ENCODE peak calls at places on chromosomes 3 and 15, in nine cellular contexts. F, Q, Z, B, G, U, I, V and E are unnamed samples.

GRCh38 chr3:134627831-134628230 is 23.0 kb downstream of the KY start:
- DNase-seq in F (no peak), Q (peak; percentile 64), Z (peak; percentile 27), B (no peak), G (no peak), U (no peak), I (peak; percentile 10), V (no peak), E (no peak)

GRCh38 chr3:102078864-102079808 is 229.8 kb downstream of the NFKBIZ start:
- DNase-seq in F (no peak), Q (no peak), Z (peak; percentile 33), B (no peak), G (no peak), U (peak; percentile 63), I (no peak), V (no peak), E (no peak)

GRCh38 chr3:75396316-75396802 is 267.8 kb upstream of the FRG2C start:
- DNase-seq in F (no peak), Q (no peak), Z (no peak), B (no peak), G (no peak), U (no peak), I (no peak), V (no peak), E (peak; percentile 21)

GRCh38 chr3:185094691-185095090 is 58.2 kb downstream of the C3orf70 start:
- DNase-seq in F (no peak), Q (no peak), Z (no peak), B (no peak), G (no peak), U (no peak), I (peak; percentile 23), V (no peak), E (no peak)

GRCh38 chr3:171548918-171549317 is 88.7 kb upstream of the TNIK start:
- DNase-seq in F (no peak), Q (no peak), Z (no peak), B (no peak), G (no peak), U (no peak), I (peak; percentile 18), V (no peak), E (no peak)

GRCh38 chr15:55186331-55186730 is 10.4 kb downstream of the RSL24D1 start:
- DNase-seq in F (no peak), Q (no peak), Z (no peak), B (no peak), G (no peak), U (peak; percentile 72), I (no peak), V (no peak), E (no peak)

GRCh38 chr15:40743921-40744809 is 10.9 kb downstream of the RMDN3 start:
- DNase-seq in F (no peak), Q (no peak), Z (no peak), B (no peak), G (no peak), U (no peak), I (peak; percentile 82), V (no peak), E (no peak)

GRCh38 chr15:63729115-63729884 is 104.4 kb downstream of the HERC1 start:
- DNase-seq in F (no peak), Q (no peak), Z (no peak), B (no peak), G (no peak), U (no peak), I (peak; percentile 6), V (no peak), E (no peak)

GRCh38 chr3:187292186-187292585 is 649 bp upstream of the MASP1 start:
- DNase-seq in F (no peak), Q (no peak), Z (no peak), B (no peak), G (no peak), U (no peak), I (no peak), V (no peak), E (no peak)

DNA sequence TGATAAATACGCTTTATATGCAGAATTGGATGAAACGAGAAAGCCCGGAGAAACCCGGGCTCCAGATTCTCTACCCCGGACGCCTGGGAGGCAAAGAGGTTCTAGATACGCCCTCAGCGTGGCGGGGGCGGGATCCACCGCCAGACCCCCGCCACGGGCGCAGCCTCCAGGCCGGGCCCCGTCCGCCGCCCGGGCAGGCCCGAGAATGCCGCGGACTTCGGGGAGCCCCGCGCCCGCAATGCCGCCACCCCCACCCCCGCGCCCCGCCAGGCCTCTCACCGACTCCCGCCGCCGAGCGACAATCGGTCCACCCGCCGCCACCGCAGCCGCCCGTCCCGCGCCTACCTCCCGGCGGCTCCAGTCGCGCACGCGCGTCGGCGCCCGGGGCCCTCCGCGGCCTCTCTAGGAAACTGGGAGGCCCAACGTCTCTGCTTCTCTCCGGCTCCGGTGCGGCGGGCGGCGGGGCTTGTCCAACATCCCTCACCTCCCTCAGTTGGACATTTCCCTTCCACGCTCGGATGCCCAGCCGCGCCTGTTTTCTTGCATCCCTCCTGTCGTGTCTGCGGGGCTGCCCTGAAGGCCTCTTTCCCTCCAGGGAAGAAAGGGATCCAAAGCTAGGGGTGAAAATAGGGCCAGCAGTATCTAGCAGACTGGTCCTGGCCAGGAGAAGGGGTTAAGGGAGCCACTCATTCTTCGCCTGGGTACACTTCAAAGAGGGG is at the start of gene ZNF445:
- DNase-seq in F (peak; percentile 75), Q (no peak), Z (peak; percentile 84), B (no peak), G (peak; percentile 69), U (peak; percentile 78), I (peak; percentile 74), V (peak; percentile 30), E (peak; percentile 83)
- TF ChIP-seq POLR2A in F (no peak), Q (no peak), Z (no peak), B (no peak), G (peak; percentile 38), U (peak; percentile 79), I (peak; percentile 65), V (peak; percentile 15), E (no peak)

GRCh38 chr3:152713989-152714388 is 120.9 kb upstream of the P2RY1 start:
- DNase-seq in F (no peak), Q (no peak), Z (no peak), B (no peak), G (no peak), U (no peak), I (no peak), V (no peak), E (no peak)
- TF ChIP-seq CTCF in F (no peak), Q (no peak), Z (no peak), B (no peak), G (no peak), U (no peak), I (no peak), V (no peak), E (no peak)

GRCh38 chr3:98972720-98973119 is 71.2 kb upstream of the DCBLD2 start:
- DNase-seq in F (no peak), Q (no peak), Z (no peak), B (no peak), G (no peak), U (no peak), I (no peak), V (no peak), E (peak; percentile 35)
- H3K4me1 ChIP-seq in F (no peaks in the 10 kb centered on the region), Q (no peaks in the 10 kb centered on the region), Z (no peaks in the 10 kb centered on the region), B (no peaks in the 10 kb centered on the region), G (no peaks in the 10 kb centered on the region), U (peaks cover 62% of the 10 kb centered on the region), I (peaks cover 5% of the 10 kb centered on the region), V (peaks cover 9% of the 10 kb centered on the region), E (no peaks in the 10 kb centered on the region)

DNA sequence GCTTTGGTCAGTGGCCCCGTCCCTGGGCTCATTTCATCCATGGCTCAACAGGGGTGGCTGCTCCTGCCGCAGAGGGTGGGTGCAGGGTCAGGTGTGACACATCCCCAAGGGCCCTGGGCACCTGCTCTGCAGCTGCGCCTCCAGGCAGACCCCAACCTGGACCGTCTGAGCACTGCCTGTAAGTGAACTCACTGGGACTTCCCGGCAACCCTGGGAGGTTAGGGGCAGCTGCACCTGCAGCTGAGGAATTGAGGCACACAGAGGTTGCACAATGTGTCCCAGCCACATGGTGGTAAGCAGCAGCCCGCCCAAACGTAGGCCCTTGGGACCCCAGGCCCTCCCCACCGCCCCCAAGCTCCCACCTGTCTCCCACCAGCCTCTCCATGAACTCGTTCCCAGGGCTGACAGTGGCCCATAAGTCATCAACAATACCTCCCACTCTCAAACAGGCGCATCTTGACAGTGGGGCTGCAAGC is 55.1 kb downstream of the PLXNA1 start:
- DNase-seq in F (peak; percentile 12), Q (no peak), Z (no peak), B (no peak), G (no peak), U (no peak), I (no peak), V (no peak), E (no peak)
- TF ChIP-seq POLR2A in F (no peak), Q (no peak), Z (no peak), B (no peak), G (no peak), U (no peak), I (no peak), V (no peak), E (no peak)

GRCh38 chr3:114496021-114496434 is 202.2 kb downstream of the TIGIT start:
- DNase-seq in F (peak; percentile 31), Q (no peak), Z (no peak), B (no peak), G (no peak), U (no peak), I (peak; percentile 72), V (no peak), E (no peak)

GRCh38 chr3:114494498-114494897 is 200.7 kb downstream of the TIGIT start:
- DNase-seq in F (no peak), Q (no peak), Z (no peak), B (no peak), G (no peak), U (peak; percentile 34), I (no peak), V (no peak), E (no peak)

GRCh38 chr3:114498779-114499370 is 205.0 kb downstream of the TIGIT start:
- DNase-seq in F (peak; percentile 68), Q (no peak), Z (no peak), B (no peak), G (no peak), U (no peak), I (peak; percentile 81), V (no peak), E (peak; percentile 72)

GRCh38 chr3:114496466-114496865 is 202.6 kb downstream of the TIGIT start:
- DNase-seq in F (no peak), Q (no peak), Z (no peak), B (no peak), G (no peak), U (no peak), I (no peak), V (no peak), E (no peak)

DNA sequence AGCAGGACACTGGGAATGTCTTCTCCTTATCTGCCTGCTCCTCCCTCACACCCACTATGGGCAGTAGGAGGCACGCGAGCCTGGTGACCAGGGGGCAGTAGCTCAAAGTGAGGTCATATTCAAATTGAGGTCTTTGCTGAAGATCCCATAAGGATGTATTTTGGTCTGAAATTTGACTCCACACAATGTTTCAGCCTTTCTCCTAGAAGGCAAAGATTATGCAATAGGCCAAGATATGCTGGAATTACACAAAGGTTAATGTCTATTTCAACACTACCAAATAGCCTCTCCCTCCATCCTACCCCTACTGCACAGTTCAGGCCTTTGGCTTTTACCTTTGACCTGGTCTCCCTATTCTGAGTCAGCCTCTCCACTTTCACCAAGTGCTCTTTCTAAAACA is 203.0 kb downstream of the TIGIT start:
- DNase-seq in F (peak; percentile 49), Q (no peak), Z (no peak), B (no peak), G (no peak), U (no peak), I (peak; percentile 37), V (no peak), E (peak; percentile 79)
- TF ChIP-seq CTCF in F (no peak), Q (no peak), Z (no peak), B (no peak), G (no peak), U (no peak), I (no peak), V (no peak), E (no peak)